ENCODE peak calls at places on chromosomes 3 and 15, in ten cellular contexts. One of them, this sample, is unnamed.

GRCh38 chr3:125219261-125219701 is 6.7 kb upstream of the SLC12A8 start:
- DNase-seq in heart right ventricle: no peak
- DNase-seq in Peyer's patch: peak; percentile 77
- DNase-seq in CD8-positive, alpha-beta memory T cell: no peak
- DNase-seq in dorsolateral prefrontal cortex: no peak
- DNase-seq in cardiac muscle cell: no peak
- DNase-seq in tibial nerve: no peak
- DNase-seq in brain microvascular endothelial cell: no peak
- DNase-seq in aorta: no peak
- DNase-seq in IMR-90: no peak
- DNase-seq in this sample: no peak

GRCh38 chr15:65767895-65768294 is 24.2 kb downstream of the DENND4A start:
- DNase-seq in heart right ventricle: no peak
- DNase-seq in Peyer's patch: no peak
- DNase-seq in CD8-positive, alpha-beta memory T cell: no peak
- DNase-seq in dorsolateral prefrontal cortex: no peak
- DNase-seq in cardiac muscle cell: no peak
- DNase-seq in tibial nerve: no peak
- DNase-seq in brain microvascular endothelial cell: no peak
- DNase-seq in aorta: no peak
- DNase-seq in IMR-90: no peak
- DNase-seq in this sample: no peak

GRCh38 chr3:11717768-11718581 is 74.3 kb upstream of the VGLL4 start:
- DNase-seq in heart right ventricle: no peak
- DNase-seq in Peyer's patch: no peak
- DNase-seq in CD8-positive, alpha-beta memory T cell: no peak
- DNase-seq in dorsolateral prefrontal cortex: no peak
- DNase-seq in cardiac muscle cell: peak; percentile 68
- DNase-seq in tibial nerve: peak; percentile 12
- DNase-seq in brain microvascular endothelial cell: peak; percentile 35
- DNase-seq in aorta: no peak
- DNase-seq in IMR-90: peak; percentile 46
- DNase-seq in this sample: no peak

GRCh38 chr15:59349715-59350420 is 22.8 kb downstream of the MYO1E start:
- DNase-seq in heart right ventricle: no peak
- DNase-seq in Peyer's patch: no peak
- DNase-seq in CD8-positive, alpha-beta memory T cell: no peak
- DNase-seq in dorsolateral prefrontal cortex: no peak
- DNase-seq in cardiac muscle cell: peak; percentile 84
- DNase-seq in tibial nerve: no peak
- DNase-seq in brain microvascular endothelial cell: peak; percentile 91
- DNase-seq in aorta: no peak
- DNase-seq in IMR-90: peak; percentile 94
- DNase-seq in this sample: no peak

GRCh38 chr3:43814461-43814860 is 123.7 kb downstream of the ABHD5 start:
- DNase-seq in heart right ventricle: no peak
- DNase-seq in Peyer's patch: no peak
- DNase-seq in CD8-positive, alpha-beta memory T cell: no peak
- DNase-seq in dorsolateral prefrontal cortex: no peak
- DNase-seq in cardiac muscle cell: no peak
- DNase-seq in tibial nerve: no peak
- DNase-seq in brain microvascular endothelial cell: no peak
- DNase-seq in aorta: no peak
- DNase-seq in IMR-90: no peak
- DNase-seq in this sample: no peak

GRCh38 chr3:69439683-69440270 is 53.9 kb upstream of the FRMD4B start:
- DNase-seq in heart right ventricle: no peak
- DNase-seq in Peyer's patch: no peak
- DNase-seq in CD8-positive, alpha-beta memory T cell: no peak
- DNase-seq in dorsolateral prefrontal cortex: no peak
- DNase-seq in cardiac muscle cell: peak; percentile 48
- DNase-seq in tibial nerve: peak; percentile 31
- DNase-seq in brain microvascular endothelial cell: no peak
- DNase-seq in aorta: no peak
- DNase-seq in IMR-90: peak; percentile 30
- DNase-seq in this sample: no peak

GRCh38 chr3:102180291-102180931 is 254.4 kb upstream of the ZPLD1 start:
- DNase-seq in heart right ventricle: no peak
- DNase-seq in Peyer's patch: no peak
- DNase-seq in CD8-positive, alpha-beta memory T cell: peak; percentile 25
- DNase-seq in dorsolateral prefrontal cortex: no peak
- DNase-seq in cardiac muscle cell: peak; percentile 94
- DNase-seq in tibial nerve: no peak
- DNase-seq in brain microvascular endothelial cell: peak; percentile 86
- DNase-seq in aorta: no peak
- DNase-seq in IMR-90: peak; percentile 95
- DNase-seq in this sample: no peak

GRCh38 chr3:138608322-138609214 is at the start of gene FAIM:
- DNase-seq in heart right ventricle: peak; percentile 75
- DNase-seq in Peyer's patch: peak; percentile 82
- DNase-seq in CD8-positive, alpha-beta memory T cell: peak; percentile 77
- DNase-seq in dorsolateral prefrontal cortex: peak; percentile 73
- DNase-seq in cardiac muscle cell: peak; percentile 76
- DNase-seq in tibial nerve: peak; percentile 22
- DNase-seq in brain microvascular endothelial cell: peak; percentile 47
- DNase-seq in aorta: peak; percentile 90
- DNase-seq in IMR-90: peak; percentile 62
- DNase-seq in this sample: peak; percentile 91

GRCh38 chr15:44087578-44088190 is 107.4 kb downstream of the FRMD5 start:
- DNase-seq in heart right ventricle: no peak
- DNase-seq in Peyer's patch: no peak
- DNase-seq in CD8-positive, alpha-beta memory T cell: no peak
- DNase-seq in dorsolateral prefrontal cortex: no peak
- DNase-seq in cardiac muscle cell: peak; percentile 88
- DNase-seq in tibial nerve: no peak
- DNase-seq in brain microvascular endothelial cell: peak; percentile 70
- DNase-seq in aorta: no peak
- DNase-seq in IMR-90: peak; percentile 93
- DNase-seq in this sample: no peak

GRCh38 chr15:27036210-27036609 is 65.2 kb downstream of the GABRG3 start:
- DNase-seq in heart right ventricle: no peak
- DNase-seq in Peyer's patch: no peak
- DNase-seq in CD8-positive, alpha-beta memory T cell: no peak
- DNase-seq in dorsolateral prefrontal cortex: no peak
- DNase-seq in cardiac muscle cell: no peak
- DNase-seq in tibial nerve: no peak
- DNase-seq in brain microvascular endothelial cell: no peak
- DNase-seq in aorta: no peak
- DNase-seq in IMR-90: no peak
- DNase-seq in this sample: no peak

GRCh38 chr3:65953301-65953812 is 85.4 kb downstream of the MAGI1 start:
- DNase-seq in heart right ventricle: no peak
- DNase-seq in Peyer's patch: peak; percentile 80
- DNase-seq in CD8-positive, alpha-beta memory T cell: no peak
- DNase-seq in dorsolateral prefrontal cortex: peak; percentile 66
- DNase-seq in cardiac muscle cell: peak; percentile 35
- DNase-seq in tibial nerve: no peak
- DNase-seq in brain microvascular endothelial cell: peak; percentile 28
- DNase-seq in aorta: no peak
- DNase-seq in IMR-90: no peak
- DNase-seq in this sample: peak; percentile 79

GRCh38 chr3:61965770-61966131 is 404.4 kb downstream of the PTPRG start:
- DNase-seq in heart right ventricle: no peak
- DNase-seq in Peyer's patch: no peak
- DNase-seq in CD8-positive, alpha-beta memory T cell: no peak
- DNase-seq in dorsolateral prefrontal cortex: no peak
- DNase-seq in cardiac muscle cell: no peak
- DNase-seq in tibial nerve: no peak
- DNase-seq in brain microvascular endothelial cell: no peak
- DNase-seq in aorta: no peak
- DNase-seq in IMR-90: no peak
- DNase-seq in this sample: no peak

GRCh38 chr3:195551381-195551978 is 8.4 kb upstream of the PPP1R2 start:
- DNase-seq in heart right ventricle: peak; percentile 48
- DNase-seq in Peyer's patch: no peak
- DNase-seq in CD8-positive, alpha-beta memory T cell: no peak
- DNase-seq in dorsolateral prefrontal cortex: no peak
- DNase-seq in cardiac muscle cell: peak; percentile 73
- DNase-seq in tibial nerve: peak; percentile 41
- DNase-seq in brain microvascular endothelial cell: no peak
- DNase-seq in aorta: no peak
- DNase-seq in IMR-90: no peak
- DNase-seq in this sample: no peak

GRCh38 chr15:70410371-70410975 is 312.8 kb upstream of the TLE3 start:
- DNase-seq in heart right ventricle: no peak
- DNase-seq in Peyer's patch: no peak
- DNase-seq in CD8-positive, alpha-beta memory T cell: no peak
- DNase-seq in dorsolateral prefrontal cortex: no peak
- DNase-seq in cardiac muscle cell: no peak
- DNase-seq in tibial nerve: no peak
- DNase-seq in brain microvascular endothelial cell: no peak
- DNase-seq in aorta: no peak
- DNase-seq in IMR-90: no peak
- DNase-seq in this sample: no peak

GRCh38 chr3:40073310-40074007 is 236.0 kb upstream of the EIF1B start:
- DNase-seq in heart right ventricle: no peak
- DNase-seq in Peyer's patch: no peak
- DNase-seq in CD8-positive, alpha-beta memory T cell: no peak
- DNase-seq in dorsolateral prefrontal cortex: no peak
- DNase-seq in cardiac muscle cell: no peak
- DNase-seq in tibial nerve: no peak
- DNase-seq in brain microvascular endothelial cell: no peak
- DNase-seq in aorta: no peak
- DNase-seq in IMR-90: no peak
- DNase-seq in this sample: no peak

GRCh38 chr3:40079845-40080240 is 229.7 kb upstream of the EIF1B start:
- DNase-seq in heart right ventricle: no peak
- DNase-seq in Peyer's patch: no peak
- DNase-seq in CD8-positive, alpha-beta memory T cell: no peak
- DNase-seq in dorsolateral prefrontal cortex: no peak
- DNase-seq in cardiac muscle cell: peak; percentile 9
- DNase-seq in tibial nerve: no peak
- DNase-seq in brain microvascular endothelial cell: no peak
- DNase-seq in aorta: no peak
- DNase-seq in IMR-90: no peak
- DNase-seq in this sample: no peak

GRCh38 chr3:40083066-40083465 is 226.4 kb upstream of the EIF1B start:
- DNase-seq in heart right ventricle: no peak
- DNase-seq in Peyer's patch: no peak
- DNase-seq in CD8-positive, alpha-beta memory T cell: no peak
- DNase-seq in dorsolateral prefrontal cortex: no peak
- DNase-seq in cardiac muscle cell: no peak
- DNase-seq in tibial nerve: no peak
- DNase-seq in brain microvascular endothelial cell: no peak
- DNase-seq in aorta: no peak
- DNase-seq in IMR-90: no peak
- DNase-seq in this sample: no peak

GRCh38 chr3:40078590-40078989 is 230.9 kb upstream of the EIF1B start:
- DNase-seq in heart right ventricle: no peak
- DNase-seq in Peyer's patch: no peak
- DNase-seq in CD8-positive, alpha-beta memory T cell: no peak
- DNase-seq in dorsolateral prefrontal cortex: peak; percentile 42
- DNase-seq in cardiac muscle cell: no peak
- DNase-seq in tibial nerve: no peak
- DNase-seq in brain microvascular endothelial cell: no peak
- DNase-seq in aorta: no peak
- DNase-seq in IMR-90: no peak
- DNase-seq in this sample: no peak

GRCh38 chr3:40079203-40079844 is 230.2 kb upstream of the EIF1B start:
- DNase-seq in heart right ventricle: no peak
- DNase-seq in Peyer's patch: no peak
- DNase-seq in CD8-positive, alpha-beta memory T cell: no peak
- DNase-seq in dorsolateral prefrontal cortex: no peak
- DNase-seq in cardiac muscle cell: peak; percentile 57
- DNase-seq in tibial nerve: no peak
- DNase-seq in brain microvascular endothelial cell: peak; percentile 61
- DNase-seq in aorta: no peak
- DNase-seq in IMR-90: peak; percentile 8
- DNase-seq in this sample: no peak
- H3K27ac ChIP-seq in heart right ventricle: no peak overlapping the region
- H3K27ac ChIP-seq in Peyer's patch: no peak overlapping the region
- H3K27ac ChIP-seq in CD8-positive, alpha-beta memory T cell: no peak overlapping the region
- H3K27ac ChIP-seq in dorsolateral prefrontal cortex: peak overlapping the region; percentile 66
- H3K27ac ChIP-seq in cardiac muscle cell: no peak overlapping the region
- H3K27ac ChIP-seq in tibial nerve: no peak overlapping the region
- H3K27ac ChIP-seq in brain microvascular endothelial cell: no peak overlapping the region
- H3K27ac ChIP-seq in aorta: peak overlapping the region; percentile 93
- H3K27ac ChIP-seq in IMR-90: no peak overlapping the region
- H3K27ac ChIP-seq in this sample: no peak overlapping the region

DNA sequence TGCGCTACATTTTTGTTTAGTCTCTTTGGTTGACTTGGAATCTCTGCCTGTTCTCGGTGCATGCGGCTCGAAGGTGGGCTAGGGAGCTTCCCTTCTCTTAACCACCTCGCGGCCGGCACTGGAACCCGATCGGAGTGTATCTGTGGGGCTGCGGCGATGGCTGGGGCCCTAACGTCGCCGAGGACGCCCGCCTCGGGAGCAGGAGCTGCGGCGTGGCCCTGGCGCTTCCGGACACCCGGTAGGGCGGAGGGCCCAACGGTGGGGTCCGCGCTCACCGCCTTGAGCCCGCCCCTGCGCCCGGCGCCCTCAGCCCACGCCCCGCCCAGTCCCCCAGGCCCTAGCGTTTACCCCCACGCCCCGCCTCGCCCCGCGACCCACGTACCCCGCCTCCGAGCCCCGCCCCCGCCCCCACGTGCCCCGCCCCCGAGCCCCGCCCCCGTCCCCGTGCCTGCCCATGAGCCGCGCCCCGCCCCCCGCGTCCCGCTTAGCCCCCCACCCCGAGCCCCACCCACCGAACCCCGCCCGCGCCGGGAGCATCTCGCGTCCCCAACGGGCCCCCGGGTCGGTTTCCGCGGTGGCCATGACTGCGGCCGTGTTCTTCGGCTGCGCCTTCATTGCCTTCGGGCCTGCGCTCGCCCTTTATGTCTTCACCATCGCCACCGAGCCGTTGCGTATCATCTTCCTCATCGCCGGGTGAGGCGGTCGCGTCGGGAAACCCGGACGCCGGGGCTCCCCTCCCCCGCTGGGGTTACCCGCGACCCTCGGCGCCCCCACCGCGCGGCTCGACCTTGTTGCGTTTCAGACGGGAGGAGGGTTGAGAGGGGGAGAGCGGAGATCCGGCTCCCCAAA is at the start of gene APH1B:
- DNase-seq in heart right ventricle: peak; percentile 90
- DNase-seq in Peyer's patch: peak; percentile 90
- DNase-seq in CD8-positive, alpha-beta memory T cell: peak; percentile 74
- DNase-seq in dorsolateral prefrontal cortex: peak; percentile 78
- DNase-seq in cardiac muscle cell: peak; percentile 81
- DNase-seq in tibial nerve: peak; percentile 67
- DNase-seq in brain microvascular endothelial cell: no peak
- DNase-seq in aorta: peak; percentile 95
- DNase-seq in IMR-90: peak; percentile 48
- DNase-seq in this sample: peak; percentile 96
- H3K27ac ChIP-seq in heart right ventricle: peak within 1 kb of the TSS; percentile 74
- H3K27ac ChIP-seq in Peyer's patch: peak within 1 kb of the TSS; percentile 76
- H3K27ac ChIP-seq in CD8-positive, alpha-beta memory T cell: peak within 1 kb of the TSS; percentile 72
- H3K27ac ChIP-seq in dorsolateral prefrontal cortex: peak within 1 kb of the TSS; percentile 95
- H3K27ac ChIP-seq in cardiac muscle cell: no peak within 1 kb of the TSS
- H3K27ac ChIP-seq in tibial nerve: peak within 1 kb of the TSS; percentile 95
- H3K27ac ChIP-seq in brain microvascular endothelial cell: peak within 1 kb of the TSS; percentile 71
- H3K27ac ChIP-seq in aorta: peak within 1 kb of the TSS; percentile 61
- H3K27ac ChIP-seq in IMR-90: peak within 1 kb of the TSS; percentile 86
- H3K27ac ChIP-seq in this sample: peak within 1 kb of the TSS; percentile 82

GRCh38 chr3:46935168-46935858 is 41.2 kb downstream of the CCDC12 start:
- DNase-seq in heart right ventricle: peak; percentile 69
- DNase-seq in Peyer's patch: no peak
- DNase-seq in CD8-positive, alpha-beta memory T cell: no peak
- DNase-seq in dorsolateral prefrontal cortex: no peak
- DNase-seq in cardiac muscle cell: peak; percentile 98
- DNase-seq in tibial nerve: peak; percentile 50
- DNase-seq in brain microvascular endothelial cell: peak; percentile 96
- DNase-seq in aorta: peak; percentile 93
- DNase-seq in IMR-90: peak; percentile 96
- DNase-seq in this sample: no peak
- H3K27ac ChIP-seq in heart right ventricle: peak overlapping the region; percentile 69
- H3K27ac ChIP-seq in Peyer's patch: peak overlapping the region; percentile 79
- H3K27ac ChIP-seq in CD8-positive, alpha-beta memory T cell: no peak overlapping the region
- H3K27ac ChIP-seq in dorsolateral prefrontal cortex: no peak overlapping the region
- H3K27ac ChIP-seq in cardiac muscle cell: peak overlapping the region; percentile 95
- H3K27ac ChIP-seq in tibial nerve: peak overlapping the region; percentile 41
- H3K27ac ChIP-seq in brain microvascular endothelial cell: peak overlapping the region; percentile 50
- H3K27ac ChIP-seq in aorta: peak overlapping the region; percentile 77
- H3K27ac ChIP-seq in IMR-90: peak overlapping the region; percentile 91
- H3K27ac ChIP-seq in this sample: peak overlapping the region; percentile 87

GRCh38 chr15:62986948-62987347 is 55.6 kb upstream of the TPM1 start:
- DNase-seq in heart right ventricle: no peak
- DNase-seq in Peyer's patch: no peak
- DNase-seq in CD8-positive, alpha-beta memory T cell: no peak
- DNase-seq in dorsolateral prefrontal cortex: no peak
- DNase-seq in cardiac muscle cell: no peak
- DNase-seq in tibial nerve: no peak
- DNase-seq in brain microvascular endothelial cell: no peak
- DNase-seq in aorta: no peak
- DNase-seq in IMR-90: no peak
- DNase-seq in this sample: no peak
- H3K27ac ChIP-seq in heart right ventricle: no peak overlapping the region
- H3K27ac ChIP-seq in Peyer's patch: no peak overlapping the region
- H3K27ac ChIP-seq in CD8-positive, alpha-beta memory T cell: no peak overlapping the region
- H3K27ac ChIP-seq in dorsolateral prefrontal cortex: no peak overlapping the region
- H3K27ac ChIP-seq in cardiac muscle cell: no peak overlapping the region
- H3K27ac ChIP-seq in tibial nerve: no peak overlapping the region
- H3K27ac ChIP-seq in brain microvascular endothelial cell: no peak overlapping the region
- H3K27ac ChIP-seq in aorta: no peak overlapping the region
- H3K27ac ChIP-seq in IMR-90: no peak overlapping the region
- H3K27ac ChIP-seq in this sample: no peak overlapping the region

This sample was measured in left lung.